ENCODE peak calls at places on chromosomes 5 and 9, in seven cellular contexts. Y is endodermal cell, J is left lung, X is left ventricle myocardium inferior, Q is H9, G is AG10803, R is neural crest cell. H is an unnamed sample.

GRCh38 chr9:131661954-131662621 is 77.8 kb downstream of the RAPGEF1 start:
- DNase-seq in Y (no peak), J (no peak), Q (no peak), R (no peak), G (no peak), X (no peak), H (no peak)

GRCh38 chr5:66882592-66883227 is 286.5 kb downstream of the MAST4 start:
- DNase-seq in Q (no peak), R (no peak), Y (no peak), G (no peak), J (no peak), X (no peak), H (no peak)

GRCh38 chr9:113993838-113994540 is 84.1 kb downstream of the AMBP start:
- DNase-seq in Q (no peak), R (no peak), J (no peak), X (peak), G (peak), Y (no peak), H (peak)

GRCh38 chr5:51095481-51095880 is 287.8 kb upstream of the ISL1 start:
- DNase-seq in Q (no peak), Y (no peak), J (no peak), R (peak), G (no peak), X (no peak), H (no peak)

GRCh38 chr5:181243020-181243520 is 636 bp downstream of the RACK1 start:
- DNase-seq in J (no peak), Q (no peak), R (no peak), G (no peak), X (no peak), Y (no peak), H (no peak)

GRCh38 chr5:34709861-34710673 is 53.9 kb downstream of the RAI14 start:
- DNase-seq in X (no peak), Q (no peak), Y (no peak), J (no peak), G (peak), R (no peak), H (no peak)

GRCh38 chr5:71974165-71974564 is 133.1 kb upstream of the MAP1B start:
- DNase-seq in Q (no peak), G (peak), R (no peak), J (no peak), Y (no peak), X (no peak), H (no peak)

GRCh38 chr9:70902705-70903131 is 218.7 kb downstream of the TRPM3 start:
- DNase-seq in Q (no peak), J (no peak), R (no peak), Y (no peak), X (no peak), G (peak), H (no peak)

GRCh38 chr9:76215066-76215465 is 179.2 kb downstream of the RFK start:
- DNase-seq in X (no peak), J (no peak), Y (peak), Q (no peak), R (no peak), G (peak), H (no peak)

GRCh38 chr9:129866373-129867137 is 31.3 kb downstream of the USP20 start:
- DNase-seq in J (peak), R (no peak), Q (no peak), X (no peak), G (no peak), Y (peak), H (no peak)

GRCh38 chr5:40521925-40522324 is 157.8 kb upstream of the PTGER4 start:
- DNase-seq in J (no peak), X (no peak), R (no peak), Y (no peak), Q (no peak), G (no peak), H (no peak)

GRCh38 chr5:128765448-128766061 is 199.7 kb upstream of the SLC27A6 start:
- DNase-seq in Q (no peak), R (no peak), G (no peak), Y (no peak), J (no peak), X (no peak), H (no peak)

GRCh38 chr9:90894956-90895687 is 93.5 kb downstream of the SYK start:
- DNase-seq in X (no peak), G (no peak), J (no peak), R (peak), Q (peak), Y (peak), H (no peak)

GRCh38 chr5:59041355-59041754 is 458.5 kb downstream of the RAB3C start:
- DNase-seq in J (no peak), R (no peak), Y (no peak), G (no peak), X (no peak), Q (no peak), H (no peak)

GRCh38 chr9:34405719-34406118 is 29.0 kb upstream of the MYORG start:
- DNase-seq in Q (no peak), J (no peak), R (no peak), Y (no peak), G (peak), X (no peak), H (no peak)

GRCh38 chr5:135331612-135332011 is 67.4 kb downstream of the MACROH2A1 start:
- DNase-seq in X (no peak), R (no peak), G (no peak), Y (no peak), J (no peak), Q (no peak), H (no peak)

GRCh38 chr9:14309403-14309802 is 4.5 kb downstream of the NFIB start:
- DNase-seq in Q (no peak), X (no peak), Y (no peak), G (no peak), R (no peak), J (no peak), H (no peak)

GRCh38 chr5:140025736-140026135 is 17.4 kb downstream of the NRG2 start:
- DNase-seq in R (no peak), G (no peak), X (no peak), J (no peak), Q (no peak), Y (no peak), H (no peak)

GRCh38 chr5:170250810-170251317 is 18.1 kb downstream of the C5orf58 start:
- DNase-seq in Q (no peak), J (no peak), G (no peak), Y (no peak), X (no peak), R (no peak), H (no peak)

GRCh38 chr9:134220311-134220710 is 55.9 kb upstream of the RNU6ATAC start:
- DNase-seq in Q (no peak), R (no peak), G (no peak), X (no peak), Y (no peak), J (peak), H (peak)

GRCh38 chr5:18465833-18466681 is 831.8 kb downstream of the TAF11L14 start:
- DNase-seq in J (no peak), Q (peak), X (no peak), R (peak), Y (peak), G (peak), H (no peak)

GRCh38 chr5:22249209-22249608 is 603.9 kb downstream of the CDH12 start:
- DNase-seq in R (no peak), Y (no peak), G (no peak), Q (no peak), X (no peak), J (no peak), H (no peak)

GRCh38 chr5:149217802-149218153 is 53.9 kb upstream of the AFAP1L1 start:
- DNase-seq in J (no peak), Q (no peak), G (no peak), X (peak), Y (no peak), R (no peak), H (no peak)

GRCh38 chr5:14197056-14197455 is 53.9 kb downstream of the TRIO start:
- DNase-seq in X (no peak), Y (no peak), G (no peak), J (no peak), Q (no peak), R (no peak), H (no peak)

DNA sequence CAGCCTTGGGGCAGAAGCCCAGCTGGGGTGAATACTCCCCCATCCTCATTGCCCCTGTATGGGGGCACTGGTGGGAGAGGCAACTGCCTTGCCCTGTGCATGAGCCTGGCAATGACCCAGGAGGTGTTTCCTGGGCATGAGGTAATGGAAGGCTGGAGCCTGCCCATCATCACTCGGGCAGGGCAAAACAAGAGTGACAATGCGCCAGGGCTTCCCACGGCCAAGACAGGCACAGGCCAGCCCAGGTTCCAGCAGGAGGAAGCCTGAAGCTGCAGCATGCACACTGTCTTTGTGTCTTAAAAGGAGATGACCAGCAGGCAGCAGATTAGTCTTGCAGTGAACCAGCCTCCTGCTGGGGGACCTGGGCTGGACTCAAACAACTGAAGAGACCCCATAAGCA is 92.2 kb upstream of the SMIM23 start:
- DNase-seq in Q (peak), G (no peak), R (no peak), J (no peak), X (peak), Y (no peak), H (no peak)
- TF ChIP-seq CTCF in Q (no peak), G (no peak), R (no peak), J (no peak), X (no peak), Y (no peak), H (no peak)

DNA sequence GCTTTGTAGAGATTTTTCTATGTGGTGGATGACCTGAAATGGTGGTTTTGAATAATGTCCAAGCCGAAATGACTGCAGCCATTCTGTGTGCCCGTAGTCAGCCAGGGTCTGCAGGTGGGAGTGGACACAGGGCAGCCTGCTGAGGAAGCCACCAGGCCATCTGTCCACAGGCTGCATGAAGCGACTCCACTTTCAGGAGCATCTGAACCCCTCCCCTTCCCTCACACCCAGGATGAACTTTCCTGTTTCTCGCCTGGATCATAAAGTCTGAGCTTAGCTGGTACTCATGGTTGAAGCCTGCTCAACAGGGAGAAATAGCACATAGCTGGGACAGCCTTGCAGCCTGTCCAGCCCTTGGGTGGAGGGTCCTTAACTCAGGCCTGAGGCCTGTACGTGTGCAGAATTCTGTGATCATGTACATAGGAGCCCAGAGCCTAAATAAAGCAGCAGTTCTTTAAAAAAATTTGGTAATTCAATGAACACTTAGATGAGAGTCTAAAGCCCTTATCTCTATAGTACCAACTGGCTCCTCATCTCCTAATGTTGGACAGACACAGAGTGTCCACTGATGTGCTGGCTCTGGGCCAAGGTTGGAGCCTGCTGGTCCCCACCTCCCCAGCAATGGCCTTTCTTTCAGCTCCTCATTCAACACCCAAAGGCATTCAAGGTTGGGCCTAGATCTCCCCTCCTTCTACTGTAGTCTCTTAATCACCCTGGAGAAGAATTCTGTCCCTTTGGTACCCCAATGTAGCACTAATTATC is 72.8 kb downstream of the SHB start:
- DNase-seq in J (no peak), G (no peak), R (no peak), Y (no peak), X (no peak), Q (no peak), H (peak)
- TF ChIP-seq CTCF in J (no peak), G (no peak), R (no peak), Y (no peak), X (no peak), Q (no peak), H (no peak)

GRCh38 chr5:152464048-152464447 is 59.0 kb upstream of the NMUR2 start:
- DNase-seq in G (no peak), Y (peak), J (no peak), Q (no peak), R (no peak), X (no peak), H (no peak)
- TF ChIP-seq CTCF in G (no peak), Y (no peak), J (no peak), Q (no peak), R (no peak), X (no peak), H (no peak)

GRCh38 chr5:73422164-73422563 is 26.4 kb downstream of the FOXD1 start:
- DNase-seq in Q (no peak), R (no peak), X (no peak), J (no peak), Y (peak), G (no peak), H (no peak)
- TF ChIP-seq CTCF in Q (peak), R (no peak), X (no peak), J (no peak), Y (peak), G (peak), H (no peak)

DNA sequence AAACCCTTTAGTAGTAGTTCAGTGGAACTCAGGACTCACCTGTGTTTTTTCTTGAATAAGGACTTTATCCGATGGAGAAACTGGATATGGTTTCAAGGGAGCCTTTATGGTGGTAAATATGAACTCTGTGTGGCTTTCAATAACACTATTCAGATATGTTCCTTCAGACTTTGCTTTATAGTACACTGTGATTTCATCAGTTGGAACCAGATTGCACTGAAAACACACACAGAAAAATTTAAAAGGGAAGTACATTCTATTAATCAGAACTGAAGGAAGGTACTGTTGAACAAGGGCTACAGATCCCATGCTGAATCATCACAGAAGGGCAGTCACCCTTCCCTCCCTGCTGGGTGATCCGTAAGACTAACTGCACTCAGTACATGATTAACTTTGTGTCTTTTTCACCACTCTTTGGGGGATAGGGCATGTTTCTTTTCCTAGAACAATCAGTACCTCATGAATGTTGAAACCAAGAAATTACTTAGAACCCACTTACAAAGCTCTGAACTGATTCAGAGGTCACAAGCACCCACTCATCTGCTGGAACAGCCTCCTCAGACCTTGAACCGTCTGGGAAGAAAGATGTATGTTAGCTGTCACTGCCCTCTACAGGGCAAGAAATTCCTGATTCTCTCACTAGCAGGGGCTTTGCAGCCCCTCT is 51.2 kb downstream of the IARS1 start:
- DNase-seq in G (peak), Q (no peak), X (no peak), R (peak), Y (peak), J (no peak), H (no peak)
- TF ChIP-seq CTCF in G (peak), Q (peak), X (peak), R (peak), Y (peak), J (no peak), H (peak)

GRCh38 chr9:28600226-28600625 is 1026.9 kb upstream of the C9orf72 start:
- DNase-seq in Q (no peak), R (no peak), J (no peak), Y (no peak), G (no peak), X (no peak), H (no peak)
- TF ChIP-seq CTCF in Q (no peak), R (no peak), J (no peak), Y (no peak), G (no peak), X (no peak), H (no peak)

GRCh38 chr5:141558150-141558549 is 60.6 kb downstream of the DIAPH1 start:
- DNase-seq in X (no peak), J (no peak), G (no peak), R (no peak), Y (peak), Q (peak), H (no peak)
- TF ChIP-seq CTCF in X (no peak), J (peak), G (no peak), R (peak), Y (no peak), Q (peak), H (no peak)

GRCh38 chr5:151683444-151683843 is 3.3 kb downstream of the SPARC start:
- DNase-seq in R (no peak), X (no peak), Q (no peak), G (peak), Y (no peak), J (no peak), H (no peak)

GRCh38 chr5:151683936-151684586 is 2.7 kb downstream of the SPARC start:
- DNase-seq in J (no peak), X (no peak), Q (no peak), Y (no peak), G (peak), R (no peak), H (no peak)

GRCh38 chr5:151682751-151683331 is 3.9 kb downstream of the SPARC start:
- DNase-seq in R (no peak), X (no peak), J (no peak), G (peak), Q (no peak), Y (no peak), H (no peak)

GRCh38 chr5:151685749-151686672 is 704 bp downstream of the SPARC start:
- DNase-seq in X (no peak), Y (peak), J (no peak), R (no peak), Q (peak), G (peak), H (no peak)

GRCh38 chr5:151684690-151685361 is 1.9 kb downstream of the SPARC start:
- DNase-seq in Q (peak), X (no peak), J (no peak), Y (peak), G (peak), R (peak), H (no peak)
- TF ChIP-seq CTCF in Q (peak), X (peak), J (no peak), Y (peak), G (peak), R (peak), H (peak)

GRCh38 chr5:142694092-142694856 is 8.4 kb upstream of the FGF1 start:
- DNase-seq in Q (no peak), G (no peak), Y (peak), R (no peak), X (no peak), J (no peak), H (no peak)

GRCh38 chr5:142688278-142688677 is 2.4 kb upstream of the FGF1 start:
- DNase-seq in R (no peak), J (no peak), X (no peak), Q (no peak), G (no peak), Y (peak), H (no peak)

GRCh38 chr5:142692280-142692775 is 6.4 kb upstream of the FGF1 start:
- DNase-seq in Q (no peak), Y (no peak), J (no peak), G (no peak), R (no peak), X (no peak), H (no peak)

GRCh38 chr5:142689081-142689480 is 3.2 kb upstream of the FGF1 start:
- DNase-seq in Q (no peak), J (no peak), X (no peak), R (no peak), G (no peak), Y (peak), H (no peak)

DNA sequence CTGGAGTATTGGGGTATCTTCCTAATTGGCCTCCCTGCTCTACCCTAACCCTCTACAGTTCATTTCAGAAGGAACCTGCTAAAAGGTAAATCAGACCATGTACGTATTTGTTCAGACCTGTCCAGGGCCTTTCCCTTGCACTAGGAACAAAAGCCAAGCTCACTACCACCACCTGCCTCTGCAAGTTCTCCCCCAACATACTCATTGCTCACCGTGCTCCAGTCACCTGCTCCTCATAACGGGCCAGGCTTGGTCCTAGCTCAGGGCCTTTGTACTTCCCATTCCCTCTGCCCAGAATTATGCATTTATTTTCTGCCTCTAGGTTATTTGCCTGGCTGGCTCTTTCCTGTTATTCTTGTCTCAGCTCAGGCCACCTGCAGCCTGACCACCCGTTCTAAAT is 4.8 kb upstream of the FGF1 start:
- DNase-seq in J (no peak), R (no peak), X (no peak), Y (peak), Q (no peak), G (no peak), H (no peak)
- TF ChIP-seq CTCF in J (no peak), R (no peak), X (no peak), Y (no peak), Q (no peak), G (no peak), H (no peak)